ENCODE peak calls at places on chromosomes 2 and 18, in ten cellular contexts. X is A549, U is WERI-Rb-1, B is breast epithelium, L is aorta, O is HCT116, A is kidney epithelial cell, Q is AG10803, Z is cardiac muscle cell, F is HepG2. V is an unnamed sample.

GRCh38 chr18:61602836-61603235 is 269.6 kb downstream of the CDH20 start:
- DNase-seq in X (no peak), U (no peak), B (no peak), L (no peak), O (no peak), A (no peak), Q (peak), Z (no peak), F (no peak), V (no peak)

GRCh38 chr2:64888591-64889309 is 100.4 kb upstream of the SLC1A4 start:
- DNase-seq in X (peak), U (no peak), B (no peak), L (no peak), O (peak), A (no peak), Q (peak), Z (peak), F (peak), V (no peak)

GRCh38 chr2:43898134-43898957 is 59.6 kb downstream of the ABCG8 start:
- DNase-seq in X (peak), U (no peak), B (no peak), L (no peak), O (no peak), A (no peak), Q (no peak), Z (peak), F (peak), V (no peak)

GRCh38 chr18:25686960-25687520 is 335.1 kb upstream of the ZNF521 start:
- DNase-seq in X (no peak), U (no peak), B (no peak), L (no peak), O (no peak), A (no peak), Q (no peak), Z (no peak), F (no peak), V (no peak)

GRCh38 chr2:67641709-67642397 is 244.7 kb downstream of the ETAA1 start:
- DNase-seq in X (no peak), U (no peak), B (no peak), L (no peak), O (no peak), A (no peak), Q (no peak), Z (no peak), F (no peak), V (no peak)

GRCh38 chr2:68737717-68738116 is 3.1 kb downstream of the ARHGAP25 start:
- DNase-seq in X (no peak), U (no peak), B (no peak), L (no peak), O (no peak), A (no peak), Q (no peak), Z (no peak), F (no peak), V (no peak)

GRCh38 chr2:208025814-208026184 is 472 bp upstream of the PLEKHM3 start:
- DNase-seq in X (no peak), U (peak), B (no peak), L (no peak), O (no peak), A (no peak), Q (peak), Z (no peak), F (no peak), V (no peak)

GRCh38 chr2:241730679-241731293 is 3.6 kb upstream of the D2HGDH start:
- DNase-seq in X (no peak), U (peak), B (no peak), L (no peak), O (no peak), A (no peak), Q (no peak), Z (no peak), F (no peak), V (no peak)

GRCh38 chr2:142131016-142131714 is at the start of gene LRP1B:
- DNase-seq in X (no peak), U (peak), B (no peak), L (no peak), O (no peak), A (no peak), Q (peak), Z (peak), F (peak), V (peak)

GRCh38 chr2:74764429-74765272 is 69.3 kb upstream of the HK2 start:
- DNase-seq in X (no peak), U (no peak), B (no peak), L (no peak), O (no peak), A (no peak), Q (peak), Z (no peak), F (peak), V (no peak)

DNA sequence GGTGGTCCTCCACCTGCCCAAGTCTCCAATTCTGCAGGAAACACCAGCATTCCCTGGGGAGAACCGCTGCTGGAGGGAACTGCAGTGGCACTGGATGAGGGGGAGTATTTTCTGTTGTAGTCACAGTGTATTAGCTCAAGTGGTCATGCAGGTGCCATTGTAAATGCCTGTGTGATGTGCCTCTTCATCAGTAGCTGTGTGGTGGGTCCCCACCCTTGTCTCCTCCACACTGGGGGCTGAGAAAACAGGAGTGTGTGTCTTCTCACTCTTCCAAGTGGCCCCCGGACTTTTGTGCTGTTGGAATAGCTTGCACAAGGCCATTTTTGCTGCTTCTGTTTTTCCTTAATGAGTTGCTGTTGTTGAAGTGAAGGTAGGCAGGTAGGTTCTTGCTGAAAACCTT is 8.7 kb downstream of the NCK2 start:
- DNase-seq in X (no peak), U (no peak), B (no peak), L (no peak), O (no peak), A (no peak), Q (no peak), Z (no peak), F (no peak), V (no peak)
- H3K4me3 ChIP-seq in X (no peak), U (no peak), B (no peak), L (no peak), O (no peak), A (no peak), Q (no peak), Z (no peak), F (no peak), V (no peak)

DNA sequence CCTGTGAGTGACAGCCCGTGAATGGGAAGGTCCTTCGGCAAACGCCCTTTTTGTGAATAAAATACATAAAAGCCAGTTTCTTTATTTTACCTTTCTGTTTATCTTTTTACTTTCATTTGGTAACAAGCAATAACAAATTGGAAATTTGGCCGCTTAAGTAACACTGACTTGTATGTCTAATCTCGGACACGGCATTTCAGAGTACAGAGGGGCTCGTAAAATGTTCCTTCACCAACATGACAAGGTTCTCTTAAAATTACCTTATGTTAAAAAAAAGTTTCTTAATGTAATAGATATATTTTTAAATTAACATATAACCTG is 557 bp upstream of the NEMP2 start:
- DNase-seq in X (no peak), U (no peak), B (no peak), L (no peak), O (no peak), A (no peak), Q (peak), Z (no peak), F (no peak), V (no peak)
- H3K4me3 ChIP-seq in X (peak), U (peak), B (peak), L (peak), O (peak), A (peak), Q (peak), Z (peak), F (peak), V (peak)

GRCh38 chr2:24402242-24403092 is 42.1 kb upstream of the ITSN2 start:
- DNase-seq in X (no peak), U (no peak), B (no peak), L (no peak), O (no peak), A (no peak), Q (no peak), Z (no peak), F (no peak), V (no peak)
- H3K4me3 ChIP-seq in X (no peak), U (no peak), B (no peak), L (no peak), O (no peak), A (peak), Q (peak), Z (no peak), F (peak), V (peak)

GRCh38 chr2:219509780-219510511 is 4.3 kb upstream of the ASIC4 start:
- DNase-seq in X (peak), U (peak), B (no peak), L (peak), O (no peak), A (no peak), Q (peak), Z (peak), F (peak), V (peak)
- H3K4me3 ChIP-seq in X (peak), U (peak), B (no peak), L (no peak), O (no peak), A (no peak), Q (peak), Z (peak), F (peak), V (peak)

DNA sequence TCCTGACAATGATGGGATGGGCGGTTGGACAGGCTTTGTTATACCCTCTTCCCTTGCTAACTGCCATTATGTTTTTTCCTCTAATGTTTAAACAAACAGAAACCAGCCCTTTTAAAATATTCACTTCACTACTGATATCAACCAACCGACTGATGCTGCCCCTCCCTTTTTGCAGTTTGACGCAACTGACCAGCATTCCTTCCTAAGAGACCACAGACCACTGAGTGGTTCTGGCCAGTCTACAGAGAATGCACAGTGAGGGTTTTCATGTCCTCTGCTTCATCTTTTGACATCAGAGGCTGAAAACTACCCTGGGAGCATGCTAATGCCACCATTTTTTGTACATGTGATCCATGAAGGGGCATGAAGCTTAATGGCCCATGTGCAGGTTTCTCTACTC is 85.3 kb downstream of the CYP26B1 start:
- DNase-seq in X (no peak), U (no peak), B (no peak), L (no peak), O (no peak), A (no peak), Q (no peak), Z (no peak), F (no peak), V (no peak)
- H3K4me3 ChIP-seq in X (no peak), U (no peak), B (no peak), L (no peak), O (no peak), A (no peak), Q (no peak), Z (no peak), F (no peak), V (no peak)

GRCh38 chr2:23687713-23688112 is 239.2 kb downstream of the ATAD2B start:
- DNase-seq in X (no peak), U (no peak), B (no peak), L (no peak), O (no peak), A (no peak), Q (no peak), Z (no peak), F (no peak), V (no peak)

GRCh38 chr2:23689131-23689700 is 237.7 kb downstream of the ATAD2B start:
- DNase-seq in X (no peak), U (no peak), B (no peak), L (peak), O (no peak), A (no peak), Q (no peak), Z (no peak), F (no peak), V (no peak)

GRCh38 chr2:23689891-23690290 is 237.0 kb downstream of the ATAD2B start:
- DNase-seq in X (no peak), U (no peak), B (no peak), L (peak), O (no peak), A (no peak), Q (no peak), Z (no peak), F (no peak), V (no peak)

GRCh38 chr2:23687214-23687613 is 239.7 kb downstream of the ATAD2B start:
- DNase-seq in X (no peak), U (no peak), B (no peak), L (peak), O (no peak), A (no peak), Q (no peak), Z (no peak), F (no peak), V (no peak)

GRCh38 chr2:23688486-23689130 is 238.3 kb downstream of the ATAD2B start:
- DNase-seq in X (no peak), U (no peak), B (no peak), L (peak), O (no peak), A (no peak), Q (no peak), Z (no peak), F (no peak), V (no peak)
- H3K4me3 ChIP-seq in X (no peak), U (no peak), B (no peak), L (no peak), O (no peak), A (no peak), Q (no peak), Z (no peak), F (no peak), V (no peak)